ENCODE peak calls at places on chromosome 7, in five cellular contexts. One of them, this sample, is unnamed. For H3K4me1, the result is how much of the 10 kb centered on the place peaks cover.

GRCh38 chr7:94043299-94043698 is 39.1 kb upstream of the BET1 start:
- DNase-seq in K562: no peak
- DNase-seq in stomach: no peak
- DNase-seq in transverse colon: no peak
- DNase-seq in esophagus muscularis mucosa: no peak
- DNase-seq in this sample: no peak

GRCh38 chr7:45363669-45364068 is 206.1 kb downstream of the RAMP3 start:
- DNase-seq in K562: no peak
- DNase-seq in stomach: no peak
- DNase-seq in transverse colon: no peak
- DNase-seq in esophagus muscularis mucosa: no peak
- DNase-seq in this sample: no peak

GRCh38 chr7:2863461-2864066 is 19.5 kb upstream of the GNA12 start:
- DNase-seq in K562: peak
- DNase-seq in stomach: peak
- DNase-seq in transverse colon: peak
- DNase-seq in esophagus muscularis mucosa: peak
- DNase-seq in this sample: no peak

GRCh38 chr7:44050915-44051560 is 6.5 kb downstream of the DBNL start:
- DNase-seq in K562: no peak
- DNase-seq in stomach: peak
- DNase-seq in transverse colon: no peak
- DNase-seq in esophagus muscularis mucosa: no peak
- DNase-seq in this sample: peak

GRCh38 chr7:71385362-71385761 is 253.4 kb downstream of the GALNT17 start:
- DNase-seq in K562: no peak
- DNase-seq in stomach: no peak
- DNase-seq in transverse colon: no peak
- DNase-seq in esophagus muscularis mucosa: no peak
- DNase-seq in this sample: peak

GRCh38 chr7:151174246-151175046 is 7.0 kb upstream of the GBX1 start:
- DNase-seq in K562: no peak
- DNase-seq in stomach: peak
- DNase-seq in transverse colon: no peak
- DNase-seq in esophagus muscularis mucosa: no peak
- DNase-seq in this sample: no peak

GRCh38 chr7:54839538-54840213 is 80.7 kb upstream of the SEC61G start:
- DNase-seq in K562: no peak
- DNase-seq in stomach: peak
- DNase-seq in transverse colon: peak
- DNase-seq in esophagus muscularis mucosa: no peak
- DNase-seq in this sample: peak

GRCh38 chr7:45082031-45082830 is 6.5 kb downstream of the NACAD start:
- DNase-seq in K562: no peak
- DNase-seq in stomach: no peak
- DNase-seq in transverse colon: no peak
- DNase-seq in esophagus muscularis mucosa: no peak
- DNase-seq in this sample: peak

GRCh38 chr7:48244902-48245301 is 73.6 kb downstream of the ABCA13 start:
- DNase-seq in K562: no peak
- DNase-seq in stomach: no peak
- DNase-seq in transverse colon: no peak
- DNase-seq in esophagus muscularis mucosa: no peak
- DNase-seq in this sample: no peak

GRCh38 chr7:55309040-55309991 is 55.8 kb upstream of the LANCL2 start:
- DNase-seq in K562: no peak
- DNase-seq in stomach: peak
- DNase-seq in transverse colon: peak
- DNase-seq in esophagus muscularis mucosa: no peak
- DNase-seq in this sample: no peak

GRCh38 chr7:128166603-128167315 is 74.3 kb upstream of the LEP start:
- DNase-seq in K562: no peak
- DNase-seq in stomach: no peak
- DNase-seq in transverse colon: no peak
- DNase-seq in esophagus muscularis mucosa: no peak
- DNase-seq in this sample: no peak

GRCh38 chr7:143884978-143885559 is 16.9 kb downstream of the TCAF1 start:
- DNase-seq in K562: peak
- DNase-seq in stomach: no peak
- DNase-seq in transverse colon: no peak
- DNase-seq in esophagus muscularis mucosa: peak
- DNase-seq in this sample: no peak

GRCh38 chr7:89133357-89133756 is 337.8 kb upstream of the TEX47 start:
- DNase-seq in K562: no peak
- DNase-seq in stomach: no peak
- DNase-seq in transverse colon: no peak
- DNase-seq in esophagus muscularis mucosa: no peak
- DNase-seq in this sample: no peak

GRCh38 chr7:49022448-49022847 is 98.1 kb downstream of the CDC14C start:
- DNase-seq in K562: no peak
- DNase-seq in stomach: no peak
- DNase-seq in transverse colon: no peak
- DNase-seq in esophagus muscularis mucosa: no peak
- DNase-seq in this sample: no peak

GRCh38 chr7:82080254-82080924 is 310.5 kb upstream of the HGF start:
- DNase-seq in K562: no peak
- DNase-seq in stomach: no peak
- DNase-seq in transverse colon: no peak
- DNase-seq in esophagus muscularis mucosa: no peak
- DNase-seq in this sample: no peak

GRCh38 chr7:138649506-138649905 is 51.7 kb downstream of the SVOPL start:
- DNase-seq in K562: no peak
- DNase-seq in stomach: no peak
- DNase-seq in transverse colon: no peak
- DNase-seq in esophagus muscularis mucosa: no peak
- DNase-seq in this sample: no peak

GRCh38 chr7:8161398-8161828 is 100.6 kb downstream of the ICA1 start:
- DNase-seq in K562: no peak
- DNase-seq in stomach: no peak
- DNase-seq in transverse colon: no peak
- DNase-seq in esophagus muscularis mucosa: no peak
- DNase-seq in this sample: no peak

GRCh38 chr7:44965441-44965903 is 13.3 kb downstream of the MYO1G start:
- DNase-seq in K562: no peak
- DNase-seq in stomach: no peak
- DNase-seq in transverse colon: no peak
- DNase-seq in esophagus muscularis mucosa: no peak
- DNase-seq in this sample: peak

GRCh38 chr7:100691676-100692577 is 2.1 kb downstream of the GIGYF1 start:
- DNase-seq in K562: peak
- DNase-seq in stomach: peak
- DNase-seq in transverse colon: peak
- DNase-seq in esophagus muscularis mucosa: no peak
- DNase-seq in this sample: no peak

GRCh38 chr7:65397730-65398142 is 24.1 kb downstream of the ZNF92 start:
- DNase-seq in K562: no peak
- DNase-seq in stomach: no peak
- DNase-seq in transverse colon: no peak
- DNase-seq in esophagus muscularis mucosa: peak
- DNase-seq in this sample: no peak

GRCh38 chr7:7764515-7765138 is 46.2 kb upstream of the RPA3 start:
- DNase-seq in K562: no peak
- DNase-seq in stomach: no peak
- DNase-seq in transverse colon: no peak
- DNase-seq in esophagus muscularis mucosa: no peak
- DNase-seq in this sample: no peak

GRCh38 chr7:54179321-54180029 is 362.7 kb upstream of the VSTM2A start:
- DNase-seq in K562: no peak
- DNase-seq in stomach: no peak
- DNase-seq in transverse colon: no peak
- DNase-seq in esophagus muscularis mucosa: no peak
- DNase-seq in this sample: no peak

GRCh38 chr7:140541513-140542192 is 62.3 kb upstream of the MKRN1 start:
- DNase-seq in K562: peak
- DNase-seq in stomach: peak
- DNase-seq in transverse colon: peak
- DNase-seq in esophagus muscularis mucosa: no peak
- DNase-seq in this sample: no peak

GRCh38 chr7:33842141-33842540 is 63.2 kb upstream of the BMPER start:
- DNase-seq in K562: no peak
- DNase-seq in stomach: no peak
- DNase-seq in transverse colon: no peak
- DNase-seq in esophagus muscularis mucosa: peak
- DNase-seq in this sample: no peak

GRCh38 chr7:135186841-135187253 is 16.3 kb upstream of the CYREN start:
- DNase-seq in K562: no peak
- DNase-seq in stomach: peak
- DNase-seq in transverse colon: no peak
- DNase-seq in esophagus muscularis mucosa: no peak
- DNase-seq in this sample: peak

GRCh38 chr7:86653919-86654659 is 10.4 kb downstream of the GRM3 start:
- DNase-seq in K562: no peak
- DNase-seq in stomach: no peak
- DNase-seq in transverse colon: no peak
- DNase-seq in esophagus muscularis mucosa: no peak
- DNase-seq in this sample: peak

GRCh38 chr7:105707381-105707780 is 126.1 kb upstream of the EFCAB10 start:
- DNase-seq in K562: no peak
- DNase-seq in stomach: no peak
- DNase-seq in transverse colon: no peak
- DNase-seq in esophagus muscularis mucosa: no peak
- DNase-seq in this sample: no peak

GRCh38 chr7:101754432-101755159 is 62.8 kb upstream of the CUX1 start:
- DNase-seq in K562: no peak
- DNase-seq in stomach: no peak
- DNase-seq in transverse colon: no peak
- DNase-seq in esophagus muscularis mucosa: no peak
- DNase-seq in this sample: no peak

GRCh38 chr7:118232837-118233236 is 8.3 kb downstream of the ANKRD7 start:
- DNase-seq in K562: no peak
- DNase-seq in stomach: no peak
- DNase-seq in transverse colon: no peak
- DNase-seq in esophagus muscularis mucosa: no peak
- DNase-seq in this sample: no peak

GRCh38 chr7:76318488-76319353 is 16.2 kb downstream of the HSPB1 start:
- DNase-seq in K562: peak
- DNase-seq in stomach: peak
- DNase-seq in transverse colon: peak
- DNase-seq in esophagus muscularis mucosa: peak
- DNase-seq in this sample: peak

GRCh38 chr7:100126239-100126930 is 382 bp upstream of the MBLAC1 start:
- DNase-seq in K562: no peak
- DNase-seq in stomach: no peak
- DNase-seq in transverse colon: no peak
- DNase-seq in esophagus muscularis mucosa: no peak
- DNase-seq in this sample: no peak

DNA sequence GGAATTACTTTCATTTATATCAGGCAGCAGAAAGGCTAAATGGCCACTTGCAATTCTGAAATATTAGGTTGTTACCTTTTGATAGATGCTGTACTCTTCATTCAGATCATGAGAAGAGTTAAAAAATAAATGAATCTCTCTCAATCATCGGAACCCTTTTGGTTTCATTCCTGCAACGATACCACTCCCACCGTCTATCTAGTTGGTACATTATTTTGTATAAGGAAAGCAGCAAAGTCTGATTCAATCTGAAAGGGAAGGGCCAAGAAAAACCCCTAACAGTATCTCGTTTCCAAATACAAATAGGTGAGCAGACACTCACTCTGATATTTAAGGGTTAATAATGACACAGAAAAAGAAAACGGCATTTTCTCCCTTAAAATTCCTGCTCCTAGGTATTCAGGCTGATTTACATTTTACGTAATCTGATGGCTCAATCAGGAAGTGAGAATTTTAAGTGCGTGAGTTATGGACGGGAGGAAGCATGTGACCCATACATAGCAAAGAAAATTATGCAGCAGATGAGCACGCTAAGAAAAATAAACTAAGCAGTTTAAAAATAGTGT is 209.4 kb upstream of the KLF14 start:
- DNase-seq in K562: no peak
- DNase-seq in stomach: no peak
- DNase-seq in transverse colon: no peak
- DNase-seq in esophagus muscularis mucosa: no peak
- DNase-seq in this sample: no peak
- H3K4me1 ChIP-seq in K562: under half
- H3K4me1 ChIP-seq in stomach: under half
- H3K4me1 ChIP-seq in transverse colon: under half
- H3K4me1 ChIP-seq in esophagus muscularis mucosa: half or more
- H3K4me1 ChIP-seq in this sample: half or more

GRCh38 chr7:41224063-41224763 is 478.7 kb downstream of the INHBA start:
- DNase-seq in K562: no peak
- DNase-seq in stomach: no peak
- DNase-seq in transverse colon: no peak
- DNase-seq in esophagus muscularis mucosa: no peak
- DNase-seq in this sample: no peak
- TF ChIP-seq POLR2AphosphoS5 in K562: no peak
- TF ChIP-seq POLR2AphosphoS5 in stomach: no peak
- TF ChIP-seq POLR2AphosphoS5 in transverse colon: no peak
- TF ChIP-seq POLR2AphosphoS5 in esophagus muscularis mucosa: no peak
- TF ChIP-seq POLR2AphosphoS5 in this sample: no peak

GRCh38 chr7:30202671-30203070 is 67.9 kb downstream of the MTURN start:
- DNase-seq in K562: no peak
- DNase-seq in stomach: no peak
- DNase-seq in transverse colon: no peak
- DNase-seq in esophagus muscularis mucosa: peak
- DNase-seq in this sample: no peak

GRCh38 chr7:30200591-30200990 is 65.8 kb downstream of the MTURN start:
- DNase-seq in K562: no peak
- DNase-seq in stomach: no peak
- DNase-seq in transverse colon: no peak
- DNase-seq in esophagus muscularis mucosa: peak
- DNase-seq in this sample: no peak

GRCh38 chr7:30199271-30199670 is 64.5 kb downstream of the MTURN start:
- DNase-seq in K562: no peak
- DNase-seq in stomach: no peak
- DNase-seq in transverse colon: no peak
- DNase-seq in esophagus muscularis mucosa: peak
- DNase-seq in this sample: no peak

GRCh38 chr7:30201921-30202320 is 67.1 kb downstream of the MTURN start:
- DNase-seq in K562: no peak
- DNase-seq in stomach: no peak
- DNase-seq in transverse colon: no peak
- DNase-seq in esophagus muscularis mucosa: peak
- DNase-seq in this sample: no peak

DNA sequence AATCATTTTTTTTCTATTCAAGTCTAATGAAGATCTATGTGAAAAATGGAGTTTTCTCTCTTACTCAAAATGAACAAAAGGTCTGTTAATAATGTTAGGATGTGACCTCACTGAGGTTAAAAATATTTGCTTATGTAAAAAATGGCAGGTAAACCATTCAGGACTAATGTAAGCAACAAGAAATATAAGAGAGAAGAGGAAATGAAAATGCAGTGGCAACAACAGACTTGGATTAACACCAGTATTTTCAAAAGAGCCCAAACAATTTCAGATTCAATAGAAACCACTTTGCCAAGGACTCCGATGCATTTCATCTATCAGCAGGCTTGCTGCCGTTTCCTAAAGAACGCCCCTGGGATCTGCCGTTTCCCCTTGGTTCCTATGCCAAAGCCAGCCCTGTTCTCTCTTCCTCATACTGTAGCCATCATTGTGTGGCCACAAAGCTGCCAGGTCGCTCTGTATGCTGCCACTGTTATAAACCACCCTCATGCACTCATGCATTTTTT is 66.4 kb downstream of the MTURN start:
- DNase-seq in K562: no peak
- DNase-seq in stomach: no peak
- DNase-seq in transverse colon: no peak
- DNase-seq in esophagus muscularis mucosa: peak
- DNase-seq in this sample: no peak
- TF ChIP-seq EP300 in K562: no peak
- TF ChIP-seq EP300 in stomach: no peak
- TF ChIP-seq EP300 in transverse colon: no peak
- TF ChIP-seq EP300 in esophagus muscularis mucosa: no peak
- TF ChIP-seq EP300 in this sample: no peak

GRCh38 chr7:6649241-6649961 is 12.3 kb downstream of the ZNF316 start:
- DNase-seq in K562: no peak
- DNase-seq in stomach: no peak
- DNase-seq in transverse colon: no peak
- DNase-seq in esophagus muscularis mucosa: no peak
- DNase-seq in this sample: peak
- H3K4me1 ChIP-seq in K562: under half
- H3K4me1 ChIP-seq in stomach: under half
- H3K4me1 ChIP-seq in transverse colon: under half
- H3K4me1 ChIP-seq in esophagus muscularis mucosa: under half
- H3K4me1 ChIP-seq in this sample: under half

This sample was measured in suprapubic skin.